ENCODE peak calls at places on chromosomes 4 and X, in seven cellular contexts. J, A, I, W, K, H and C are unnamed samples.

GRCh38 chr4:31169851-31170250 is 449.7 kb downstream of the PCDH7 start:
- DNase-seq in J (no peak), A (no peak), I (no peak), W (no peak), K (no peak), H (no peak), C (no peak)

GRCh38 chr4:68129793-68130192 is at the start of gene TMPRSS11F:
- DNase-seq in J (peak), A (no peak), I (no peak), W (no peak), K (no peak), H (no peak), C (no peak)

GRCh38 chr4:126784966-126785580 is 847.7 kb upstream of the INTU start:
- DNase-seq in J (no peak), A (no peak), I (no peak), W (no peak), K (no peak), H (no peak), C (no peak)

GRCh38 chr4:165805406-165805805 is 67.6 kb upstream of the TLL1 start:
- DNase-seq in J (no peak), A (no peak), I (no peak), W (no peak), K (no peak), H (no peak), C (no peak)

GRCh38 chr4:47705326-47705981 is 132.4 kb downstream of the CORIN start:
- DNase-seq in J (no peak), A (peak), I (no peak), W (no peak), K (no peak), H (no peak), C (no peak)

GRCh38 chr4:183602444-183603102 is 56.4 kb downstream of the RWDD4 start:
- DNase-seq in J (no peak), A (no peak), I (no peak), W (no peak), K (no peak), H (no peak), C (no peak)

GRCh38 chrX:48835524-48836329 is at the start of gene PCSK1N:
- DNase-seq in J (no peak), A (no peak), I (no peak), W (no peak), K (peak), H (no peak), C (no peak)

GRCh38 chrX:103405009-103405333 is 28.6 kb downstream of the BEX3 start:
- DNase-seq in J (no peak), A (no peak), I (no peak), W (no peak), K (no peak), H (no peak), C (no peak)

GRCh38 chrX:119655125-119655524 is 37.8 kb downstream of the SEPTIN6 start:
- DNase-seq in J (no peak), A (no peak), I (no peak), W (peak), K (no peak), H (no peak), C (no peak)

GRCh38 chrX:68647156-68647957 is at the start of gene STARD8:
- DNase-seq in J (no peak), A (no peak), I (peak), W (no peak), K (no peak), H (no peak), C (no peak)

GRCh38 chr4:155288999-155289398 is 80.6 kb downstream of the NPY2R start:
- DNase-seq in J (no peak), A (no peak), I (no peak), W (no peak), K (no peak), H (no peak), C (no peak)

GRCh38 chr4:83266689-83267088 is 17.9 kb downstream of the COQ2 start:
- DNase-seq in J (no peak), A (no peak), I (no peak), W (no peak), K (no peak), H (no peak), C (no peak)

GRCh38 chr4:78569291-78569821 is 17.8 kb downstream of the ANXA3 start:
- DNase-seq in J (no peak), A (no peak), I (no peak), W (no peak), K (no peak), H (no peak), C (no peak)

GRCh38 chr4:123616970-123617392 is 220.4 kb downstream of the SPRY1 start:
- DNase-seq in J (no peak), A (peak), I (no peak), W (no peak), K (peak), H (no peak), C (peak)

GRCh38 chrX:18348047-18348446 is 6.4 kb downstream of the SCML2 start:
- DNase-seq in J (no peak), A (no peak), I (no peak), W (no peak), K (no peak), H (no peak), C (no peak)

GRCh38 chr4:85774489-85774888 is 299.5 kb downstream of the ARHGAP24 start:
- DNase-seq in J (no peak), A (no peak), I (no peak), W (no peak), K (no peak), H (no peak), C (no peak)

GRCh38 chr4:32544846-32545245 is 1824.7 kb downstream of the PCDH7 start:
- DNase-seq in J (no peak), A (no peak), I (no peak), W (no peak), K (no peak), H (no peak), C (no peak)

GRCh38 chrX:132900631-132901030 is 57.8 kb downstream of the HS6ST2 start:
- DNase-seq in J (no peak), A (no peak), I (no peak), W (no peak), K (no peak), H (no peak), C (no peak)

GRCh38 chr4:71406459-71406963 is 67.7 kb downstream of the SLC4A4 start:
- DNase-seq in J (peak), A (no peak), I (no peak), W (no peak), K (no peak), H (no peak), C (no peak)